ENCODE peak calls at places on chromosomes 7 and 10, in six cellular contexts. D is HepG2, F is GM12878, T is A549, C is IMR-90, G is K562. N is an unnamed sample.

GRCh38 chr7:40782836-40783235 is 648.0 kb downstream of the SUGCT start:
- DNase-seq in C (peak), D (no peak), T (no peak), G (no peak), F (no peak), N (no peak)

GRCh38 chr10:17993361-17993760 is 41.6 kb downstream of the SLC39A12 start:
- DNase-seq in D (no peak), C (peak), T (peak), F (no peak), G (no peak), N (no peak)

GRCh38 chr7:12888727-12889126 is 201.3 kb downstream of the ARL4A start:
- DNase-seq in F (no peak), T (no peak), D (no peak), C (peak), G (no peak), N (no peak)

GRCh38 chr7:42108803-42109528 is 128.0 kb downstream of the GLI3 start:
- DNase-seq in F (no peak), C (no peak), G (no peak), D (no peak), T (no peak), N (no peak)

GRCh38 chr7:100719523-100720319 is 547 bp upstream of the EPO start:
- DNase-seq in C (peak), F (no peak), T (peak), D (peak), G (no peak), N (no peak)

GRCh38 chr10:31186225-31187010 is 132.6 kb upstream of the ZEB1 start:
- DNase-seq in G (no peak), D (peak), F (no peak), T (no peak), C (no peak), N (no peak)

GRCh38 chr10:132306951-132307751 is 599 bp downstream of the STK32C start:
- DNase-seq in C (no peak), T (peak), F (no peak), G (no peak), D (peak), N (no peak)

GRCh38 chr7:90999989-91000979 is 263.9 kb upstream of the FZD1 start:
- DNase-seq in T (no peak), F (no peak), D (no peak), C (peak), G (no peak), N (no peak)

GRCh38 chr10:75358835-75359421 is 42.6 kb downstream of the ZNF503 start:
- DNase-seq in T (peak), D (no peak), C (peak), G (no peak), F (no peak), N (peak)

GRCh38 chr7:9945131-9945530 is 1028.5 kb upstream of the PHF14 start:
- DNase-seq in T (no peak), D (no peak), G (no peak), F (no peak), C (no peak), N (no peak)

GRCh38 chr10:122878799-122879338 is 512 bp downstream of the FAM24B start:
- DNase-seq in C (no peak), T (no peak), D (peak), F (no peak), G (no peak), N (no peak)

GRCh38 chr10:124323145-124323725 is 95.5 kb downstream of the OAT start:
- DNase-seq in C (no peak), F (no peak), G (no peak), D (no peak), T (peak), N (no peak)

GRCh38 chr10:87847550-87847949 is 15.8 kb downstream of the KLLN start:
- DNase-seq in C (peak), G (no peak), D (no peak), T (no peak), F (no peak), N (no peak)

GRCh38 chr7:45601094-45601493 is 26.9 kb downstream of the ADCY1 start:
- DNase-seq in T (no peak), F (no peak), G (no peak), C (no peak), D (no peak), N (no peak)

GRCh38 chr10:125742465-125742864 is 23.0 kb downstream of the EDRF1 start:
- DNase-seq in T (peak), C (no peak), G (no peak), D (peak), F (no peak), N (no peak)
- TF ChIP-seq BHLHE40 in T (no peak), C (no peak), G (no peak), D (no peak), F (no peak), N (no peak)

GRCh38 chr7:75889826-75890225 is 11.0 kb downstream of the RHBDD2 start:
- DNase-seq in C (peak), G (no peak), D (no peak), F (no peak), T (no peak), N (no peak)
- TF ChIP-seq BHLHE40 in C (no peak), G (no peak), D (no peak), F (no peak), T (no peak), N (no peak)

GRCh38 chr10:6091630-6092029 is 2.8 kb downstream of the RBM17 start:
- DNase-seq in G (no peak), D (no peak), C (no peak), T (no peak), F (no peak), N (no peak)
- TF ChIP-seq BHLHE40 in G (no peak), D (no peak), C (no peak), T (no peak), F (no peak), N (no peak)

DNA sequence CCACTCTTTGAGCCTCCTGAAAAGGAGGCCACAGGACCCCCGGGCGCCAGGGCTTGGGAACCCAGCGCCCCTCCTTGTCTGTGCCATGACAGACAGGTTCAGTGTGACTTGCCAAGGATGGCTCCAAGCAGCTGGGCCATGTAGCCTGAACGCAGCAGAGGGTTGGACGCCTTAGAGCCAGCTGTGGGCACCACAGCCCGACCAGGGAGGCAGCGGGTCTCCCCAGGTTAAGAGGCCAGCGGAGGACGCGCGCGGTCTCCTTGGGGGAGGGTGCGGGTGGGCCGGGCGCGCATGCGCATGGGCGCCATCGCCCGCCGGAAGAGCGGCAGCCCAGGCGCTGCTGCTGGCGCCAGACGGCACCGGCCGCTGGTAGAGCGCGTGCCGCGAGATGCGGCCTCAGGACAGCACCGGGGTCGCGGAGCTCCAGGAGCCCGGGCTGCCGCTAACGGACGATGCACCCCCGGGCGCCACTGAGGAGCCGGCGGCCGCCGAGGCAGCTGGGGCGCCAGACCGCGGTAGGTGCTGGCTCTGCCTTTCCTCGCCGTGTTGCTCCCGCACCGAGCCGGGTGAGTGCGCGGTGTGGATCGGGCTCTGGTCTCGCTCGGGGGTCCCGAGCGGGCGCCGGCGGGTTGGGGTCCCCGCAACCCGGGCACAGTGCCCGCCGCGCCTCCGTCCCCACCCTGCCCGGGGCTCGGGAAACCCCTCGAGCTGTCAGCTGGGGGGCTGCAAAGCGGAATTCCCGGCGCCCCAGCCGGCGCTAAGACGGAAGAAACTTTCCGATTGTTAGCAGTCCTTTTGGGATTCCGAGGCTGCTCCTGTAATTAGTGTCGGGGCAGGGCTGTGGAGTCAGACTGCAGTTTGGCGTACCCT is at the start of gene SLC35G1:
- DNase-seq in G (peak), F (peak), T (peak), C (peak), D (peak), N (peak)
- TF ChIP-seq BHLHE40 in G (no peak), F (peak), T (no peak), C (no peak), D (no peak), N (no peak)

DNA sequence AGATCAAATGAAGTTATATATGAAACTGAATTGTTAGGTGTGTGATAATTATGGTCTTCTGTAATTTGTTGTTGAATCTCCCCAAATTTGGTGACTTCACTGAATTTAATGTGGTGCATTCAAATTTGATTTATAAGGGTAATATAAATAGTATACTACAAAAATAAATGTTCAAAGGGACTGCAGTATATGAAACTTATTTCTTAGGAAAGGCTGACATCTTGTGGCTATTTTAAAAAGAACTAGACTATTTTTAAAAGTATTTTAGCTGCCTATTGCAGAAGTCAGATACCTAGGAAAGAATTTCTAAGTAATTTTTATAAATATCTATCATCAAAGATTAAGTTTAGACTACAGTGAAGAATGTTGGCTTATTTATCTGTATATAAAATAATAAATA is 36.6 kb downstream of the ATRNL1 start:
- DNase-seq in F (no peak), D (peak), G (no peak), T (peak), C (peak), N (no peak)
- TF ChIP-seq BHLHE40 in F (no peak), D (no peak), G (no peak), T (no peak), C (no peak), N (no peak)

DNA sequence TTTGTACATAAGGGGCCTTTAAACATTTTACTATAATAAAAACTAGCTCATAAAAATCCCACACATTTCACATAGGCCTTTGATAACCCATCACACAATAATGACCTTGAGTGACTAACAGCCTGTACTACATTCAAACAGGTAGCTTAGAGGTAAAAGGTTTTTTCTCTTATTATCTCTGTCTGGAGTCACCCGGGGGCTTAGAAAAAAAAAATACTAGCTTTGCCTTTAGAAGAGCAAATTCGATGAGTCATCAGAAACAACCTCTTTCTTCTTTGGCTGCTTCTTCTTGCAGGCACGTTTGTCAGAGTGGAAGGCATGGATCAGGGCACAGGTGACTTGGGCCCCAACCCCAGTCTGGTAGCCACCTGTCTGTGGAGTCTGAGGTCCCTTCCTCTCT is 43.4 kb upstream of the ADO start:
- DNase-seq in C (no peak), G (no peak), D (no peak), T (no peak), F (no peak), N (no peak)
- TF ChIP-seq BHLHE40 in C (no peak), G (no peak), D (no peak), T (no peak), F (no peak), N (no peak)

DNA sequence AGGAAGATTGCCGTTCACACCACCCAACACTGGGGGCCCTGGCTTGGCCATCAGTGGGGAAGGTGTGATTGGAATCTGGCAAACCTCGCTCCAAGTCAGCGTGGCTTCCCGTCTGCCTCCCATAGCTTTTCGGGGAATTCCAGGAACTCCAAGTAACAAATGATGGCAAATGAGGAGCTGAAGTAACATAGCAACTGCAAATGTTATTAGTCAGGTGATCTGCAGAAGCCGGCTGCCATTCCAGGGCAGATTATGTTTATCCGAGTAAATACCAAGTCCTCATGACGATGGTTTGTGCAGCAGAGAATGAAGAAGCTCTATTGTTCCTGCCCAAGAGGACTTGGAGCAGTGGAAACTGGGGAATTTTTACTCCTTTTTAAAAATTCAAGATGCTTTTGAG is 270.5 kb upstream of the PODXL start:
- DNase-seq in T (peak), D (no peak), F (no peak), C (no peak), G (no peak), N (no peak)
- TF ChIP-seq BHLHE40 in T (no peak), D (no peak), F (no peak), C (no peak), G (no peak), N (no peak)

GRCh38 chr10:6875229-6875544 is 295.1 kb upstream of the PRKCQ start:
- DNase-seq in F (no peak), G (no peak), D (no peak), T (no peak), C (no peak), N (no peak)

GRCh38 chr10:6877351-6878066 is 297.4 kb upstream of the PRKCQ start:
- DNase-seq in T (no peak), D (no peak), G (no peak), F (no peak), C (no peak), N (no peak)

DNA sequence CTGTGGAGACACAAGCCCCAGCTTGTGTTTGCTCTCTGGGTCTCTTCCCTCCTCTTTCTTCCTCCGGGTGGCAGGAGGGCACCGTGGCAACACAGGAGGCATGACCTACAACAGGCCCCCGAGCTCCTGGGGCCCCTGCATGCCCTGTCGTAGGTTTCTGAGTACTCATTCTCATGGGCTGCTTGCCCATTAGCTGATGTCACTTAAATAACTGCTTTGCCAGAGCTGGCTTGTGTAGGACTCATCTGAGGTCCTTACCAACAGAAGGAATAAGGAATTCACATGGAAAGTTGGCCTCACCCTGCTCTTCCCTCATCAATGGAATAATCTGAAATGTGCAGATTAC is 298.0 kb upstream of the PRKCQ start:
- DNase-seq in C (no peak), D (no peak), T (peak), G (no peak), F (no peak), N (no peak)
- TF ChIP-seq BHLHE40 in C (no peak), D (no peak), T (no peak), G (no peak), F (no peak), N (no peak)

GRCh38 chr10:61952028-61952638 is 50.6 kb downstream of the ARID5B start:
- DNase-seq in G (no peak), T (no peak), C (no peak), D (no peak), F (no peak), N (no peak)
- TF ChIP-seq BHLHE40 in G (no peak), T (no peak), C (no peak), D (no peak), F (no peak), N (no peak)

DNA sequence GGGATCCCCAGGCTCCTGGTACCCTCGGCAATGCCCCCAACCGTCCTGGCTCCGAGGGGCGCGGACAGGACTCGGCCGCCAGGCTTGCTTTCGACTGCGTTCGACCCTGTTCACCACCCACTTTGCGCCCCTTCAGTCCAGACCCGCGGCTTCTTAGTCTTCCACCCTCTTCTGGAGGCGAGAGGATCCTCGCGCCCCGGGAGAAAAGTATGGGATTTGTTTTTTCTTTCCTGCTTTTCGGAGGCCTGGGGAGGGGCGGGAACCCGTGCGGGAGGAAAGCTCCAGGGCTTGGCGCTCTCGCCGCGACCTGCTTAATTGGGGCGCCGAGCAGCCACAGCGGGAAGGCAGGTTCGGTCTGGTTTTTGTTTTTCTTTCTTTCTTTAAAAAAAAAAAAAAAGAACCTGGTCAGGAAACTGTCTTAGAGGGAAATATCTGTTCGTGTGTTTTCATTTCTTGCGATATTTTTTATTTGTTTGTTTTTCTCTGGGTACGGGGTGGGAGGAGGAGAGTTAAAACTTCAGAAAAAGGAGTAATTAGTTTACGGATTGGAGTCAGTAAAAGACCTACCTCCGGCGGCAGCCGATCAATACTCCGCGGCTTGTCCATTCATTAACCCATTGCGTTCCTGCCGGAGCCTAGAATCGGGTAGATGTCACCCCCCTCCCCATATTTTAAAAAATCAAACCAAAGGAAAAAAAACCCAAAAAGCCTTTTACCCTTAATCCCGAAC is 1.6 kb downstream of the EMX2 start:
- DNase-seq in G (no peak), D (no peak), F (no peak), T (no peak), C (no peak), N (peak)
- TF ChIP-seq BHLHE40 in G (no peak), D (no peak), F (no peak), T (no peak), C (no peak), N (no peak)

N was measured in HEK293T.